ENCODE peak calls at places on chromosomes 7 and 10, in seven cellular contexts. E is left lobe of liver, T is hypothalamus, B is NCI-H446 treated with DMSO at 0.1 percent for 48 hours, R is ureter, L is omental fat pad, G is dorsolateral prefrontal cortex. D is an unnamed sample.
A peak's percentile ranks its signal among the peaks of the same experiment; 100 is the strongest.

GRCh38 chr7:31873816-31874597 is 187.0 kb downstream of the PPP1R17 start:
- DNase-seq in E (no peak), T (no peak), B (no peak), R (no peak), L (no peak), G (no peak), D (no peak)

GRCh38 chr7:125820495-125820894 is 890.9 kb upstream of the POT1 start:
- DNase-seq in E (no peak), T (no peak), B (no peak), R (no peak), L (no peak), G (no peak), D (no peak)

GRCh38 chr7:94441138-94441537 is 46.4 kb downstream of the COL1A2 start:
- DNase-seq in E (no peak), T (no peak), B (no peak), R (no peak), L (no peak), G (no peak), D (no peak)

GRCh38 chr7:126718419-126718818 is 534.3 kb downstream of the GRM8 start:
- DNase-seq in E (no peak), T (no peak), B (no peak), R (no peak), L (no peak), G (no peak), D (no peak)

GRCh38 chr10:69912584-69912983 is 110.9 kb downstream of the COL13A1 start:
- DNase-seq in E (no peak), T (no peak), B (no peak), R (peak; percentile 54), L (no peak), G (no peak), D (peak; percentile 25)

GRCh38 chr10:71260622-71261325 is 48.4 kb downstream of the UNC5B start:
- DNase-seq in E (no peak), T (peak; percentile 62), B (peak; percentile 59), R (no peak), L (no peak), G (peak; percentile 76), D (peak; percentile 94)

GRCh38 chr10:110919971-110920881 is 822 bp downstream of the SHOC2 start:
- DNase-seq in E (peak; percentile 55), T (peak; percentile 31), B (no peak), R (peak; percentile 48), L (no peak), G (peak; percentile 36), D (peak; percentile 39)

GRCh38 chr10:131872011-131872836 is 28.6 kb upstream of the PPP2R2D start:
- DNase-seq in E (no peak), T (no peak), B (no peak), R (no peak), L (no peak), G (no peak), D (no peak)

GRCh38 chr7:42227931-42228591 is 8.9 kb downstream of the GLI3 start:
- DNase-seq in E (no peak), T (no peak), B (no peak), R (no peak), L (no peak), G (no peak), D (peak; percentile 64)

GRCh38 chr10:17736223-17736622 is 15.8 kb upstream of the TMEM236 start:
- DNase-seq in E (no peak), T (no peak), B (no peak), R (no peak), L (no peak), G (no peak), D (no peak)

GRCh38 chr10:110226555-110226925 is 19.1 kb downstream of the MXI1 start:
- DNase-seq in E (peak; percentile 90), T (peak; percentile 93), B (peak; percentile 71), R (peak; percentile 95), L (peak; percentile 81), G (peak; percentile 90), D (peak; percentile 95)

GRCh38 chr7:133409421-133409820 is 156.5 kb downstream of the EXOC4 start:
- DNase-seq in E (no peak), T (no peak), B (no peak), R (no peak), L (no peak), G (no peak), D (no peak)

D was measured in fibroblast of lung.